ENCODE peak calls at places on chromosomes 16 and 17, in ten cellular contexts. L is activated CD4-positive, alpha-beta T cell treated with anti-CD3 and anti-CD28 coated beads, Interleukin-2, amount 10 ng/mL, durations not matched to agents 7 days and 5 days; N is T-helper 22 cell; R is stimulated activated CD8-positive, alpha-beta memory T cell treated with anti-CD3 and anti-CD28 coated beads, Interleukin-12 subunit alpha, Interleukin-12 subunit beta, amount 100 ng/mL, for 1 hour; X is NCI-H1417; O is COR-L47; P is fibroblast of pulmonary artery; C is HuH-7; W is lower leg skin; B is activated CD8-positive, alpha-beta memory T cell treated with anti-CD3 and anti-CD28 coated beads, Interleukin-2, amount 50 U/mL, for 4 hours. T is an unnamed sample.

GRCh38 chr17:3485481-3486068 is 9.8 kb downstream of the ASPA start:
- DNase-seq in W (no peak), P (no peak), X (no peak), N (no peak), B (no peak), L (no peak), O (no peak), R (no peak), C (no peak), T (no peak)

GRCh38 chr16:23290189-23291062 is 11.7 kb upstream of the SCNN1B start:
- DNase-seq in L (no peak), B (no peak), R (no peak), W (no peak), X (no peak), P (no peak), N (no peak), C (no peak), O (no peak), T (no peak)

GRCh38 chr16:75550211-75550662 is 5.8 kb downstream of the TMEM231 start:
- DNase-seq in P (peak), X (no peak), R (no peak), W (no peak), O (peak), C (peak), B (no peak), L (peak), N (no peak), T (no peak)

GRCh38 chr17:73292031-73292531 is 19.7 kb downstream of the CDC42EP4 start:
- DNase-seq in W (no peak), P (peak), L (no peak), B (no peak), O (no peak), X (no peak), R (no peak), N (no peak), C (no peak), T (no peak)

GRCh38 chr16:78460428-78460827 is 361.0 kb downstream of the WWOX start:
- DNase-seq in B (no peak), N (no peak), C (no peak), L (no peak), P (no peak), X (no peak), W (no peak), R (no peak), O (no peak), T (no peak)

GRCh38 chr17:17783121-17783824 is 53.5 kb downstream of the SREBF1 start:
- DNase-seq in O (peak), P (peak), R (no peak), B (peak), C (peak), X (peak), L (peak), W (no peak), N (peak), T (peak)

GRCh38 chr17:67585077-67585602 is 132.6 kb upstream of the NOL11 start:
- DNase-seq in R (no peak), L (no peak), B (no peak), W (no peak), P (no peak), C (no peak), X (peak), N (no peak), O (peak), T (no peak)

GRCh38 chr17:59621771-59622170 is 2.1 kb downstream of the CLTC start:
- DNase-seq in L (no peak), B (no peak), O (no peak), X (no peak), P (no peak), C (no peak), R (no peak), W (no peak), N (no peak), T (no peak)

GRCh38 chr17:38428150-38428642 is at the start of gene ARHGAP23:
- DNase-seq in B (peak), X (no peak), P (peak), W (no peak), L (peak), C (no peak), N (peak), R (peak), O (no peak), T (no peak)

GRCh38 chr16:31074073-31074813 is at the start of the genes ZNF646 and ZNF668:
- DNase-seq in W (peak), X (peak), O (peak), R (peak), B (peak), C (peak), N (peak), L (peak), P (peak), T (peak)

GRCh38 chr16:87765776-87766484 is at the start of gene KLHDC4:
- DNase-seq in X (peak), R (peak), B (peak), C (peak), O (peak), W (peak), P (peak), N (peak), L (peak), T (peak)

GRCh38 chr17:49204521-49204920 is 5.9 kb downstream of the GNGT2 start:
- DNase-seq in P (no peak), O (no peak), C (no peak), X (no peak), B (no peak), N (no peak), L (no peak), R (no peak), W (no peak), T (no peak)

GRCh38 chr16:73152731-73153130 is 104.8 kb upstream of the ZFHX3 start:
- DNase-seq in N (no peak), W (no peak), L (no peak), P (no peak), O (no peak), B (no peak), C (peak), X (no peak), R (no peak), T (no peak)

GRCh38 chr17:51000835-51001638 is 119.6 kb downstream of the SPAG9 start:
- DNase-seq in L (peak), P (peak), R (no peak), C (peak), N (no peak), X (peak), B (no peak), W (no peak), O (peak), T (no peak)

GRCh38 chr16:5072334-5073278 is 963 bp downstream of the ALG1 start:
- DNase-seq in O (no peak), X (no peak), W (no peak), L (no peak), N (no peak), C (no peak), B (no peak), P (no peak), R (no peak), T (no peak)

GRCh38 chr17:49823614-49824013 is 24.3 kb downstream of the TAC4 start:
- DNase-seq in R (no peak), W (no peak), N (no peak), P (no peak), B (no peak), L (no peak), O (no peak), X (no peak), C (no peak), T (no peak)

GRCh38 chr16:72043539-72043938 is 10.8 kb upstream of the HP start:
- DNase-seq in O (no peak), W (no peak), L (no peak), N (no peak), P (no peak), X (no peak), B (no peak), R (no peak), C (no peak), T (no peak)